ENCODE peak calls at places on chromosome 22, in seven cellular contexts. M is AG04450, A is AG04449, Q is neural crest cell, U is GM23338, T is mucosa of descending colon, O is progenitor cell of endocrine pancreas. S is an unnamed sample.

GRCh38 chr22:19387575-19387974 is 44.0 kb downstream of the HIRA start:
- DNase-seq in M (no peak), A (no peak), Q (no peak), U (no peak), T (no peak), O (no peak), S (no peak)

GRCh38 chr22:36330655-36331305 is 57.0 kb downstream of the MYH9 start:
- DNase-seq in M (no peak), A (no peak), Q (no peak), U (no peak), T (no peak), O (no peak), S (no peak)

GRCh38 chr22:24146791-24147353 is 34.4 kb upstream of the SUSD2 start:
- DNase-seq in M (peak), A (peak), Q (no peak), U (peak), T (no peak), O (no peak), S (no peak)

GRCh38 chr22:19289475-19290161 is 1.9 kb downstream of the CLTCL1 start:
- DNase-seq in M (peak), A (no peak), Q (no peak), U (no peak), T (no peak), O (no peak), S (no peak)

GRCh38 chr22:46362221-46362933 is 26.9 kb downstream of the TRMU start:
- DNase-seq in M (no peak), A (no peak), Q (no peak), U (no peak), T (no peak), O (no peak), S (no peak)

GRCh38 chr22:40660725-40661124 is 18.6 kb upstream of the MCHR1 start:
- DNase-seq in M (no peak), A (no peak), Q (no peak), U (no peak), T (no peak), O (no peak), S (no peak)

GRCh38 chr22:19995611-19996339 is 20.8 kb downstream of the ARVCF start:
- DNase-seq in M (no peak), A (no peak), Q (no peak), U (no peak), T (peak), O (no peak), S (no peak)

GRCh38 chr22:26463688-26464087 is 19.9 kb downstream of the HPS4 start:
- DNase-seq in M (no peak), A (no peak), Q (no peak), U (no peak), T (no peak), O (no peak), S (no peak)

GRCh38 chr22:39414886-39415285 is 15.3 kb downstream of the TAB1 start:
- DNase-seq in M (no peak), A (no peak), Q (no peak), U (no peak), T (peak), O (no peak), S (no peak)
- TF ChIP-seq CTCF in M (no peak), A (no peak), Q (no peak), U (no peak), T (no peak), O (no peak), S (no peak)

DNA sequence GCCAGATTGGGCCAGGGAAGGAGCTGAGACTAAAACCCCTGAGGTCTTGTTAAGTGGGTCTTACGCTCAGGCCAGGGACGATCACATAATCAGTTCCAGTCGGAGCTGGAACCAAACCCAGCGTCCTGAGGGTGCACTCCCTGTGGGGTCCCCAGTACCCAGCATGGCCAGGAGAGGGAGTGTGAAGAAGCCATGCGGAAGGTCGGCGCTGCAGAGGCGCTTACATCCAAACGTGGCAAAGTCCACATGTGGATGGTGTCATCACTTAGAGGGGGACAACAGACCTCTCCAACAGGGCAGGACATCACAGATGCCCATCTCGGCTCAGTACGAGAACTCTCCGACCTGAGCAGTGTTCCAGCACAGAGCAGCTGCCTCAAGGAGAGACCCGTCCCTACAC is 8.3 kb downstream of the ATP5MGL start:
- DNase-seq in M (no peak), A (no peak), Q (no peak), U (peak), T (no peak), O (no peak), S (no peak)
- TF ChIP-seq CTCF in M (peak), A (peak), Q (peak), U (peak), T (no peak), O (peak), S (peak)

DNA sequence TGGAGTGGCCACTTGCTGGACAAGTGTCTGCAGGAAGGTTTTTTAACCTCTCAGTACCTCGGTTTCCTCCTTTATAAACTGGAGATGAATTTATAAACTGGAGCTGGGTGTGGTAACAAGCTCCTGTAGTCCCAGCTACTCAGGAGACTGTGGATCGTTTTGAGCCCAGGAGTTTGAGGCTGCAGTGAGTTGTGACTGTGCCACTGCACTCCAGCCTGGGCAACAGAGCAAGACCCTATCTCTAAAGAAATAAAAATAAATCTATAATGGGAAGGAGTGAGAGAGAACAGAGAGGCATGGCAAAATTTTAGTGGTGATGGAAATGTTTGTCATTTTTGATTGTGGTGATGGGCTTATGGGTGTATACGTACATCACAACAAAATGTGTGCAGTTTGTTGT is 1.4 kb upstream of the PDGFB start:
- DNase-seq in M (no peak), A (no peak), Q (no peak), U (no peak), T (no peak), O (no peak), S (no peak)
- TF ChIP-seq CTCF in M (no peak), A (no peak), Q (no peak), U (no peak), T (no peak), O (no peak), S (no peak)

GRCh38 chr22:43883012-43883661 is 8.7 kb downstream of the PNPLA5 start:
- DNase-seq in M (no peak), A (no peak), Q (peak), U (peak), T (peak), O (peak), S (peak)
- TF ChIP-seq CTCF in M (peak), A (peak), Q (peak), U (peak), T (no peak), O (peak), S (peak)

GRCh38 chr22:44181912-44182590 is 1.3 kb downstream of the PARVG start:
- DNase-seq in M (no peak), A (no peak), Q (no peak), U (no peak), T (no peak), O (no peak), S (no peak)
- TF ChIP-seq CTCF in M (no peak), A (no peak), Q (no peak), U (no peak), T (no peak), O (no peak), S (no peak)

S was measured in Caco-2.